ENCODE peak calls at places on chromosomes 6 and 20, in nine cellular contexts. F, C, G, I, P, Z, B, U and E are unnamed samples.

GRCh38 chr20:31968299-31969126 is 562 bp downstream of the XKR7 start:
- DNase-seq in Z (peak), P (peak), G (peak), C (peak), B (peak), I (peak), F (no peak), U (peak), E (peak)

GRCh38 chr6:57097596-57097995 is 7.6 kb downstream of the ZNF451 start:
- DNase-seq in C (no peak), G (no peak), I (no peak), P (no peak), B (no peak), Z (no peak), F (no peak), U (no peak), E (peak)

GRCh38 chr20:301886-302848 is 4.8 kb downstream of the ZCCHC3 start:
- DNase-seq in P (no peak), B (no peak), U (no peak), Z (no peak), C (no peak), F (no peak), I (no peak), G (peak), E (peak)

GRCh38 chr20:63486300-63486855 is 12.5 kb downstream of the EEF1A2 start:
- DNase-seq in F (no peak), P (no peak), Z (no peak), I (no peak), U (no peak), B (no peak), C (no peak), G (no peak), E (no peak)

GRCh38 chr20:63538204-63539091 is 1.3 kb upstream of the PTK6 start:
- DNase-seq in U (peak), Z (peak), B (peak), C (no peak), F (no peak), P (no peak), I (peak), G (peak), E (peak)

GRCh38 chr6:28267695-28268059 is 734 bp downstream of the ZSCAN26 start:
- DNase-seq in F (no peak), B (no peak), G (no peak), C (no peak), Z (no peak), P (no peak), I (no peak), U (no peak), E (no peak)

GRCh38 chr6:30543824-30544223 is 12.5 kb downstream of the GNL1 start:
- DNase-seq in F (no peak), G (no peak), B (no peak), Z (no peak), C (no peak), P (no peak), I (no peak), U (no peak), E (no peak)

GRCh38 chr6:116444092-116444491 is 17.1 kb upstream of the CALHM6 start:
- DNase-seq in P (peak), B (no peak), C (peak), U (no peak), I (no peak), F (no peak), G (no peak), Z (peak), E (peak)

GRCh38 chr6:111057074-111057752 is 30.1 kb upstream of the SLC16A10 start:
- DNase-seq in Z (peak), G (no peak), C (peak), B (peak), I (peak), U (no peak), F (no peak), P (peak), E (peak)

GRCh38 chr20:36919715-36920333 is 31.7 kb downstream of the SAMHD1 start:
- DNase-seq in G (no peak), C (peak), U (peak), Z (peak), I (no peak), B (no peak), P (peak), F (no peak), E (peak)

GRCh38 chr6:31620586-31621319 is at the start of gene PRRC2A:
- DNase-seq in F (no peak), G (peak), Z (peak), I (peak), U (peak), C (no peak), B (peak), P (peak), E (no peak)

DNA sequence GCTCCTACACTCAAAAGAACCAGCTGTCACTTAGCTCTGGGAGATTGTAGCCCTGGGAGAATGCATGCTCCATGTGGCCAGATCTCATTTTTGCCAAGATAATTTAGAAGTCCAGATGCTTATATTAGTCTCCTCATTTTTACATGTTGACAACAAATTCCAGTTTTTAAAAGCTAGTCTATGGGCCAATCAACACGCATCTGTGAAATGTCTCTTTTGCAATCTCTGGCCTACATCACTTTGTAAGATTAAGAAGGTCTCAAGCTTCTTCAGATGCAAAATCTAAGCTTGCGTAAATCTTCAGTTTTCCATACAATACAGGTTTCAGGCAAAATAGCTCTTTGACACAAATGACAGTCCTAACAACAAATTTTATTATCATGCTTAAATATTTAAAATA is 27.0 kb downstream of the TASP1 start:
- DNase-seq in C (no peak), B (no peak), U (no peak), P (no peak), I (no peak), Z (no peak), G (no peak), F (no peak), E (no peak)
- TF ChIP-seq CTCF in C (no peak), B (no peak), U (no peak), P (no peak), I (no peak), Z (no peak), G (no peak), F (no peak), E (no peak)

GRCh38 chr6:160337991-160338390 is 10.2 kb upstream of the SLC22A3 start:
- DNase-seq in G (no peak), Z (no peak), I (no peak), U (no peak), P (no peak), C (no peak), F (no peak), B (no peak), E (peak)
- H3K4me3 ChIP-seq in G (no peak), Z (no peak), I (no peak), U (no peak), P (no peak), C (no peak), F (no peak), B (no peak), E (no peak)

DNA sequence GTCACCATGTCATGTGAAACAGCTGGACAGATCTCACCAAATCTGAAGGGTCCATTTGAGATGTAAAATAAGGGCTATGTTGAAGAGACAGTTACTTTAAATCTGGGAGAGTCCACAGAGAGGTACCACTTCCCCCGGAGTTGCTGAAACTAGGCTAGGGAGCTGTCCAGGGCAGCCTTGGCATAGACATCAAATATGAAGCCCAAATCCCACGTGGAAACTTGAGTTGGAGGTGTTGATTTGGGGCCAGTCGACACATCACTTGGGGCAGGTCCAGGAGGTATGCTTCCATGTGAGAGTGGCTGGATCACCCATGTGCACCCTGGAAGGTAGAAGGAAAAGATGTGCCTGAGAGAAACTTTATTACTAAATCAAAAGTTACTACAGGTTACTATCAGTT is 12.0 kb upstream of the SERPINB9 start:
- DNase-seq in G (no peak), C (no peak), Z (no peak), U (no peak), B (no peak), P (no peak), F (no peak), I (no peak), E (no peak)
- TF ChIP-seq CTCF in G (no peak), C (no peak), Z (no peak), U (no peak), B (no peak), P (no peak), F (no peak), I (no peak), E (no peak)

GRCh38 chr6:135852775-135853174 is 1.3 kb downstream of the PDE7B start:
- DNase-seq in G (no peak), Z (peak), P (no peak), F (no peak), I (no peak), C (peak), B (no peak), U (no peak), E (no peak)

GRCh38 chr6:135854799-135855198 is 3.3 kb downstream of the PDE7B start:
- DNase-seq in C (no peak), B (no peak), F (no peak), U (no peak), P (no peak), Z (no peak), I (no peak), G (no peak), E (no peak)

GRCh38 chr6:135851442-135852271 is at the start of gene PDE7B:
- DNase-seq in C (peak), P (peak), F (peak), B (peak), U (peak), G (peak), I (peak), Z (peak), E (peak)

GRCh38 chr6:135853227-135853626 is 1.7 kb downstream of the PDE7B start:
- DNase-seq in P (no peak), F (no peak), B (no peak), I (no peak), C (peak), U (no peak), Z (peak), G (no peak), E (no peak)

DNA sequence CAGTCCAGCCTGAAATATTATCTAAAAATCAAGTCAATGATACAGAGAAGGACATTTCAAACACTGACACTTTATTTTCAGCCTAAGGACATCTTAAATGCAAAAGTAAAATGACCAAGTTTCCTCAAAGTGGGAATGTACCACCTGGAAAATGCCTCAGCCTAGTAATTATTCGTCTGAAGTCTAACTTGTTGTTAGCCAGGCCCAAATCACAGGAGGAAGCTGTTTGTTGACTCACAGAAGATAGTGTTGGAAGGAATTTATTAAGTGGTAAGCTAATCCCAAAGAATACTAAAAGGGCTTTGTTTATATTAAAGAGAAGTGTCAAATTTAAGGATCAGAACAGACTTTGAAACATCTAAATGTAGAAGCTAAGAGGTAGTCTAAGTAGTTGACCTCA is 2.5 kb downstream of the PDE7B start:
- DNase-seq in G (no peak), P (no peak), C (no peak), I (no peak), B (no peak), F (no peak), Z (no peak), U (no peak), E (no peak)
- H3K4me3 ChIP-seq in G (no peak), P (no peak), C (peak), I (peak), B (no peak), F (no peak), Z (no peak), U (no peak), E (no peak)

DNA sequence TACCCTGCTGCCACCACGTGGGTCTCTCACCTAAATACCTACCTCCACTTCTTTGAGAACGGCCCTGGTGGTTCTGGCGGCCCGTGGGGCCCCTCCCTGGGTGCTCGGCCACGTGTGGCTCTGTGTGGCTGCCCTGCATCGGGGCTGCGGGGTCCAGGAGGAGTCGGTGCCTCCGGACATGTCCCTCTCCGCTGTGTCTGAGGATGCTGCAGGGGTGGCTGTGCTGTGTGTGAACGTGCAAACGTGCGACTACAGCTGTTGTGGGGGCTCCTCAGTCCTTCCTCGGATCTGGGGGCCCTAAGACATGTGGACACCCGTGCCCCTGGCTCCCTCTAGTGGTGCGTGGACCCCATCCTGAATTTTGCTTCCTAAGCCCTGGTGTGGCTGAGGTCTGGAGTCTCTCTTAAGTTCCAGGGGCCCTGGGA is 691.8 kb downstream of the QKI start:
- DNase-seq in C (peak), G (no peak), B (no peak), I (no peak), Z (no peak), P (peak), U (no peak), F (no peak), E (no peak)
- TF ChIP-seq CTCF in C (peak), G (peak), B (no peak), I (no peak), Z (no peak), P (peak), U (no peak), F (no peak), E (no peak)

GRCh38 chr6:47164877-47165276 is 122.7 kb upstream of the ADGRF1 start:
- DNase-seq in P (no peak), Z (no peak), F (no peak), C (no peak), U (no peak), B (no peak), G (no peak), I (no peak), E (no peak)
- H3K4me3 ChIP-seq in P (no peak), Z (no peak), F (no peak), C (no peak), U (no peak), B (no peak), G (no peak), I (no peak), E (no peak)

GRCh38 chr6:3908961-3909360 is 59.8 kb downstream of the FAM50B start:
- DNase-seq in F (no peak), I (no peak), P (no peak), C (no peak), Z (no peak), B (no peak), U (no peak), G (no peak), E (no peak)
- TF ChIP-seq CTCF in F (no peak), I (no peak), P (no peak), C (no peak), Z (no peak), B (no peak), U (no peak), G (no peak), E (no peak)